ENCODE peak calls at places on chromosomes 6 and 20, in four cellular contexts. H, Q, J and P are unnamed samples.

GRCh38 chr6:130520235-130520634 is 154.4 kb downstream of the TMEM200A start:
- DNase-seq in J (no peak), Q (no peak), H (no peak), P (no peak)

GRCh38 chr20:51631011-51631950 is 88.8 kb upstream of the NFATC2 start:
- DNase-seq in Q (peak), J (no peak), H (peak), P (no peak)

GRCh38 chr6:167846997-167847606 is 20.4 kb downstream of the AFDN start:
- DNase-seq in J (no peak), H (no peak), Q (peak), P (no peak)

GRCh38 chr6:28758046-28758817 is 165.6 kb downstream of the TRIM27 start:
- DNase-seq in Q (peak), H (no peak), J (no peak), P (no peak)

GRCh38 chr20:33783256-33783655 is 27.9 kb upstream of the CHMP4B start:
- DNase-seq in Q (no peak), J (no peak), H (no peak), P (no peak)

GRCh38 chr20:23187759-23188158 is 101.6 kb upstream of the CD93 start:
- DNase-seq in J (peak), Q (no peak), H (peak), P (no peak)

GRCh38 chr6:32906539-32906938 is 34.3 kb downstream of the HLA-DMB start:
- DNase-seq in Q (no peak), H (no peak), J (no peak), P (no peak)

GRCh38 chr6:150813993-150814359 is 51.5 kb upstream of the MTHFD1L start:
- DNase-seq in H (no peak), J (no peak), Q (no peak), P (no peak)

GRCh38 chr20:63317601-63318291 is 24.8 kb downstream of the COL20A1 start:
- DNase-seq in J (no peak), H (no peak), Q (no peak), P (no peak)

GRCh38 chr6:84867521-84867920 is 103.1 kb upstream of the TBX18 start:
- DNase-seq in Q (no peak), J (no peak), H (no peak), P (no peak)

GRCh38 chr6:124076336-124077048 is 272.8 kb downstream of the NKAIN2 start:
- DNase-seq in Q (no peak), H (no peak), J (no peak), P (no peak)

GRCh38 chr20:51960004-51960403 is 157.7 kb upstream of the SALL4 start:
- DNase-seq in H (no peak), J (no peak), Q (no peak), P (no peak)

GRCh38 chr6:135568366-135568765 is 70.8 kb upstream of the AHI1 start:
- DNase-seq in Q (peak), H (peak), J (peak), P (no peak)

GRCh38 chr6:170205126-170205525 is 85.8 kb downstream of the DLL1 start:
- DNase-seq in H (no peak), J (peak), Q (no peak), P (peak)

GRCh38 chr6:34447381-34447780 is 18.5 kb upstream of the PACSIN1 start:
- DNase-seq in H (no peak), J (no peak), Q (no peak), P (no peak)

GRCh38 chr20:4083103-4083864 is 67.9 kb upstream of the RNF24 start:
- DNase-seq in J (no peak), Q (no peak), H (no peak), P (no peak)

GRCh38 chr6:113539202-113539601 is 317.9 kb upstream of the MARCKS start:
- DNase-seq in J (no peak), Q (no peak), H (no peak), P (no peak)

GRCh38 chr6:52423971-52424381 is 3.8 kb downstream of the EFHC1 start:
- DNase-seq in J (no peak), Q (no peak), H (no peak), P (no peak)

GRCh38 chr6:123338394-123338793 is 298.4 kb downstream of the TRDN start:
- DNase-seq in Q (no peak), H (no peak), J (no peak), P (no peak)

GRCh38 chr20:25295386-25296093 is 47.7 kb downstream of the PYGB start:
- DNase-seq in J (peak), H (peak), Q (no peak), P (no peak)
- TF ChIP-seq POLR2AphosphoS5 in J (no peak), H (no peak), Q (no peak), P (no peak)

GRCh38 chr6:90369024-90369519 is 72.4 kb upstream of the BACH2 start:
- DNase-seq in J (peak), H (peak), Q (peak), P (no peak)
- TF ChIP-seq EP300 in J (no peak), H (peak), Q (peak), P (peak)

GRCh38 chr6:43294536-43294935 is 3.5 kb upstream of the SLC22A7 start:
- DNase-seq in J (no peak), Q (no peak), H (no peak), P (no peak)
- TF ChIP-seq CTCF in J (no peak), Q (no peak), H (no peak), P (no peak)

DNA sequence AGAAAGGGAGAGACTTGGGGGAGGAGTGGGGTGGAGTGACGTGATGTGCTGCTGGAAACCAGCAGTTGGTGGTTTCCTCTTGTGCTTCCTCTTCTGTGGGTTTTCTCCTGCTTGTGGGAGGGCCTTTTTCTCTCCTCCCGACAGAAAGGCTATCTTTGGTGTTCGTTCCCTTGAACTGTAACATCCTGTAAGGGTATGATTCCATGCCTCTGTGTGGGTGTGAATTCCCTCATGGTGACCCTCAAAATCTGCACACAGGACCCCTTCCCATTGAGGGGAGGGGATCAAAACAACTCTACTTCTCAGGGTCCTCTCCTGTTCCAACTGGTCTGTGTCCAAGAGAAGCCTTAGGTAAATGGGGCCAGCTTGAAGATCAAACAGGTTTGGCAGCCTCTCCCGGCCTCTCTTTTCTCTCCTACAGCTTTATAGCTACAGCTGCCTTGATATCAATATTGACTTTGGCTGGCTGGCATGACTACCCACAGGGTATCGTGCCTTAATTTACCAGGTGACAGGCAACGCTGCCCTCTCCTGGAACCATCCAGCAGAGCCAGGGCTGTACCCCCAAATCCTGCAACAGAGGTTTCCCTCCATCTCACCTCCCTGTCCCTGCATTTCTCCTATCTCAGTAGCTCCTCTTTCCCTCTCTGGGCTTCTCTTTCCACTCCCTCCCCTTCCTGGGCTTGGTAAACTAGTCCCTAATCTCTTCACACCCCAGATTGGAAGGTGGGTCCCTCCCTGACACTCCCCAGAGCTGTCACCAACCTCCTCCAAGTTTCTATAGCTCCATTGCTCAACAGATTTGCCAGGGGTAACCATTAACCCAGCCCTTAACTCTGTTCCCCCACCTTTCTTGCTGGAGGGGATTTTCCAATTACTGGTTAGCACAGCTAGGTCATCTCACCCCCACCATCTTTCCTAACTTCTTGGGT is 1.5 kb upstream of the MSH5 start:
- DNase-seq in H (peak), Q (peak), J (peak), P (no peak)
- TF ChIP-seq POLR2AphosphoS5 in H (peak), Q (no peak), J (peak), P (no peak)

GRCh38 chr6:119306396-119306968 is 43.1 kb downstream of the MAN1A1 start:
- DNase-seq in H (no peak), Q (peak), J (no peak), P (no peak)

GRCh38 chr6:119310486-119311036 is 39.0 kb downstream of the MAN1A1 start:
- DNase-seq in H (no peak), Q (peak), J (no peak), P (no peak)

GRCh38 chr6:119308994-119309657 is 40.4 kb downstream of the MAN1A1 start:
- DNase-seq in H (no peak), Q (no peak), J (no peak), P (no peak)

GRCh38 chr6:119307041-119307440 is 42.5 kb downstream of the MAN1A1 start:
- DNase-seq in J (no peak), Q (no peak), H (no peak), P (no peak)

DNA sequence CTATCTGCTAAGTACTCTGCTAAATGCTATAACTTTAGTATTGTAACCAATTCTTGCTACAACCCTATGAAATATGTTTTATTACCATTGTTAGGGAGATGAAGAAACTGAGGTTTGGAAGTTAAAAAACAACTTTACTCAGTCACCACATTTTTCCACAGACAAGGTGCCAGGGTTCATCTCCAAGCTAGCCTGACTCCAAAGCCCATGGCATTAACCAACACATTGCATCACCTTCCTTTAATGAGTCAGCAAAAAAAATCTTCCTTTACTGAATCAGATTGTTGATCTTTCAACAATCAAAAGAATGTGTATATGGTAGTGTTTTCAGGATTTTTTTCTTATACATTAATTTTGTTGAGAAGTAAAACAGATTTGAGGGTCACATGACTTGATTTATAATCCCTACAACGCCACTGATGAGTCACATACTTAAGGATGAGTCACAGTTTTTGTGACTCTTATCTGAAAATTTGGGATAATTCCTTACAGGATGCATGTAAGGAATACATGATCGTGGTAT is 41.5 kb downstream of the MAN1A1 start:
- DNase-seq in J (no peak), Q (peak), H (no peak), P (no peak)
- TF ChIP-seq EP300 in J (no peak), Q (peak), H (no peak), P (no peak)

DNA sequence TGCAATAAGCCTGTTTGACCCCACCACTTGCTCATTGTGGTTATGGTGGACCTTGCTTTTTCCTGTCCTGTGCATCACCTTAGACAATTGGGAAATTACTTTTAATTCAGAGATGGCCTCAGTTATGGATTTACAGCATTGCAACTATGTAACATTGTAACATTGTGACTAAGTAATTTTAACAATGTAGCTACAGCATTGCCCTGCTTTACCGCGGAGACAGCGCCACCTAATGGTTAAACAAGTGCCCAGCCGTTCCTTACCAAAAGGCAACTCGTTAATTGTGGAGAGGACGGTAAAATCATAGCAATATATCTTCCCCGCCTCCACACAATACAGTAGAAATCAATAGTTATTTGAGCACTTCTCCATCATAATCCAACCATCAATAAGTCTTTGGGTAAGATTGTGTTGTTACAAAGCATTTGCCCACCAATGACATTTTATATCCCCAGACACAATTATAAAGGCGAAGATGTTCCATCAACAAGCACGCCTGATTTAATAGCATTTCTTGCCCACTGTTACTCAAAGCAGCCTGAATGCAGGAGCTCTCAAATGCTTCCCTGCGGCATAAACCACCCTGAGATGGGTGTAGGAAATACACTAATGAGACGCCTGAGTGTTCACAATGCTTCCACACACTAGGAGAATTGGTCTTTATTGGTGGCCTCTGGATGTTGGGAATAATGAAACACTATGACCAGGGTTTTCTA is 93.7 kb downstream of the PROKR2 start:
- DNase-seq in Q (peak), J (peak), H (peak), P (no peak)
- TF ChIP-seq CTCF in Q (peak), J (peak), H (peak), P (peak)